ENCODE peak calls at places on chromosomes 13 and 19, in nine cellular contexts. O is WERI-Rb-1, W is fibroblast of mammary gland, U is AG04450, A is Peyer's patch, E is neural crest cell, V is HFF-Myc, S is heart left ventricle, P is thoracic aorta. B is an unnamed sample.
A peak's percentile ranks its signal among the peaks of the same experiment; 100 is the strongest.

GRCh38 chr13:30033681-30034447 is 183.4 kb upstream of the UBL3 start:
- DNase-seq in S (no peak), E (no peak), U (peak; percentile 82), A (no peak), V (peak; percentile 90), O (no peak), W (peak; percentile 96), P (no peak), B (peak; percentile 73)

GRCh38 chr19:27774827-27775226 is 1438.1 kb downstream of the UQCRFS1 start:
- DNase-seq in W (peak; percentile 18), U (no peak), S (no peak), P (no peak), A (no peak), V (no peak), O (peak; percentile 44), E (no peak), B (no peak)

GRCh38 chr19:611506-611869 is 21.8 kb downstream of the HCN2 start:
- DNase-seq in A (no peak), U (peak; percentile 76), O (peak; percentile 38), V (peak; percentile 56), S (no peak), E (no peak), W (peak; percentile 94), P (no peak), B (no peak)

GRCh38 chr19:8575467-8575997 is 1.7 kb downstream of the MYO1F start:
- DNase-seq in O (no peak), S (peak; percentile 42), P (no peak), W (peak; percentile 56), E (no peak), V (no peak), A (no peak), U (no peak), B (no peak)

GRCh38 chr19:8609210-8610040 is 1.1 kb downstream of the ADAMTS10 start:
- DNase-seq in E (peak; percentile 50), A (no peak), S (peak; percentile 76), O (peak; percentile 35), P (peak; percentile 51), W (peak; percentile 35), V (no peak), U (no peak), B (no peak)

GRCh38 chr13:50589651-50590054 is 253.8 kb downstream of the DLEU7 start:
- DNase-seq in W (peak; percentile 95), U (peak; percentile 42), A (no peak), E (no peak), V (peak; percentile 38), S (peak; percentile 36), P (no peak), O (no peak), B (no peak)

GRCh38 chr13:44331912-44332840 is 41.4 kb upstream of the SERP2 start:
- DNase-seq in S (peak; percentile 80), W (peak; percentile 90), O (peak; percentile 71), P (peak; percentile 71), A (no peak), E (no peak), V (peak; percentile 60), U (peak; percentile 75), B (no peak)

GRCh38 chr19:917323-918151 is at the start of gene KISS1R:
- DNase-seq in S (no peak), V (no peak), O (peak; percentile 82), E (peak; percentile 55), U (no peak), W (no peak), P (no peak), A (no peak), B (no peak)

GRCh38 chr13:44206429-44206828 is 167.2 kb upstream of the SERP2 start:
- DNase-seq in W (no peak), A (no peak), E (no peak), U (no peak), P (no peak), S (no peak), V (no peak), O (no peak), B (no peak)

GRCh38 chr13:110001622-110002275 is 215.4 kb upstream of the IRS2 start:
- DNase-seq in W (peak; percentile 70), O (no peak), S (no peak), V (no peak), P (no peak), U (peak; percentile 41), E (no peak), A (no peak), B (no peak)

GRCh38 chr13:28318418-28318995 is 176.4 kb downstream of the FLT1 start:
- DNase-seq in O (no peak), W (no peak), E (no peak), U (no peak), S (no peak), P (no peak), A (no peak), V (no peak), B (no peak)

GRCh38 chr19:19134687-19135158 is 3.6 kb downstream of the TMEM161A start:
- DNase-seq in P (no peak), W (no peak), V (no peak), O (no peak), U (no peak), A (no peak), E (no peak), S (peak; percentile 90), B (no peak)
- TF ChIP-seq CTCF in P (no peak), W (no peak), V (no peak), O (no peak), U (no peak), A (no peak), E (no peak), S (no peak), B (no peak)

GRCh38 chr19:28960986-28961705 is 251.8 kb downstream of the UQCRFS1 start:
- DNase-seq in W (peak; percentile 59), S (no peak), O (no peak), A (no peak), E (no peak), U (no peak), V (no peak), P (no peak), B (no peak)

GRCh38 chr19:28960586-28960985 is 252.4 kb downstream of the UQCRFS1 start:
- DNase-seq in S (no peak), U (no peak), A (no peak), W (no peak), E (no peak), V (no peak), O (no peak), P (no peak), B (no peak)

GRCh38 chr19:28964500-28964899 is 248.5 kb downstream of the UQCRFS1 start:
- DNase-seq in A (no peak), P (no peak), O (no peak), V (no peak), W (no peak), U (no peak), S (no peak), E (no peak), B (no peak)

GRCh38 chr19:28961772-28962500 is 251.0 kb downstream of the UQCRFS1 start:
- DNase-seq in V (no peak), P (no peak), S (no peak), O (no peak), A (no peak), E (no peak), W (peak; percentile 48), U (no peak), B (peak; percentile 5)

DNA sequence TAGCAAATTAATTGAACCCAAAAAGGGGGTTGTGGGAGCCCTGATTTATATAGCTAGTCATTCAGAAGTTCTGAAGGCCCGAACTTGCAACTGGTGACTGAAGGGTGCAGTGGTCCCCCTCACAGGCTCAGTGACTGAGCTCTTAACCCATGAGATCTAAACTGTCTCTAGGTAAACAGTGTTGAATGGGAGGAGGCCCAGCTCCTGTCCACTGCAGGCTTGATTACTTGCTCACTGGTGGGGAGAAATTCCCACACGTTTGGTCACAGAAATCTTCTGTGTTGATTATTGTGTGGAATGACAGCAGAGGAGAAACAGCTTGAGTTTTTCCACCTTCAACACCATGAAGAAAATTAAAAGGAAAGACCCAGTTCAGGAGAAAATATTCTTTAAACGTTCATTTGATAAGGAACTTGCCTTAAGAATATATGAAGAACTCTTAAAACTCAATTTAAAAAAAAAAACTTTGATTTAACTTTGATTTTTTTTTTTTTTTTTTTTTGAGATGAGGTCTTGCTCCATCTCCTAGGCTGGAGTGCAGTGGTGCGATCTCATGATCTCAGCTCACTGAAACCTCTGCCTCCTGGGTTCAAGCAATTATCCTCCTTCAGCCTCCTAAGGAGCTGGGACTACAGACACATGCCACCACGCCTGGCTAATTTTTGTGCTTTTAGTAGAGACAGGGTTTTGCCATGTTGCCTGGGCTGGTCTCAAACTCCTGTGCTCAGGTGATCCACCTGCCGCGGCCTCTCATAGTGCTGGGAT is 249.3 kb downstream of the UQCRFS1 start:
- DNase-seq in P (no peak), S (no peak), E (no peak), V (no peak), U (no peak), W (no peak), A (no peak), O (no peak), B (no peak)
- TF ChIP-seq CTCF in P (no peak), S (no peak), E (no peak), V (no peak), U (no peak), W (no peak), A (no peak), O (no peak), B (no peak)

GRCh38 chr13:40814803-40815202 is 25.4 kb downstream of the SLC25A15 start:
- DNase-seq in U (no peak), O (no peak), W (peak; percentile 5), A (no peak), V (no peak), P (no peak), S (no peak), E (no peak), B (no peak)

GRCh38 chr13:40812724-40813445 is 23.5 kb downstream of the SLC25A15 start:
- DNase-seq in E (no peak), P (no peak), U (peak; percentile 16), W (peak; percentile 65), S (no peak), O (no peak), V (no peak), A (no peak), B (no peak)

GRCh38 chr13:40812102-40812501 is 22.7 kb downstream of the SLC25A15 start:
- DNase-seq in U (no peak), E (no peak), W (no peak), P (no peak), O (no peak), V (no peak), A (no peak), S (no peak), B (no peak)

GRCh38 chr13:40809471-40809870 is 20.1 kb downstream of the SLC25A15 start:
- DNase-seq in W (no peak), V (no peak), S (no peak), O (no peak), P (no peak), A (no peak), U (no peak), E (no peak), B (no peak)

GRCh38 chr13:40813662-40814454 is 24.4 kb downstream of the SLC25A15 start:
- DNase-seq in E (no peak), P (no peak), O (peak; percentile 8), V (no peak), W (peak; percentile 37), A (peak; percentile 53), U (no peak), S (no peak), B (no peak)
- TF ChIP-seq CTCF in E (peak; percentile 54), P (no peak), O (peak; percentile 21), V (peak; percentile 60), W (peak; percentile 57), A (no peak), U (peak; percentile 52), S (peak; percentile 51), B (peak; percentile 31)

DNA sequence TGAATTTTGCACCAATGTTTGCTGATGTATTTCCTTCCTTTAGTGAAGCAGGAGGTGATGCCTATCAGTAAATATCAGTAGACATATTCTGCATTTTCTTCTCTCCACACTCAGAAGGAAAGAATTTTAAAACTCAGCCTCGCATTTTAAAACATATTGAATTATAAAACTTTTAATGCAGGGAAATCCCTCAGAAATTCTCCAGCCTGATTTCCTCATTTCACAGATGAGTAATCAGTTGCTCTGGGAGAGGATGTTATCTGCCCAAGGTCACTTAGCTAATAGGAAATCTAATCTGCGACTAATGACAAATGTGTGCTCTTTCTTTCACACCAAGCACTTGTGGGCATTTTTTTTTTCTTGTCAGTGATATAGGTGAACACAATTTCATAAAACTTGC is 320.6 kb downstream of the ITGBL1 start:
- DNase-seq in O (no peak), P (no peak), V (no peak), S (no peak), W (peak; percentile 20), U (no peak), E (no peak), A (no peak), B (no peak)
- TF ChIP-seq CTCF in O (no peak), P (no peak), V (no peak), S (no peak), W (no peak), U (no peak), E (no peak), A (no peak), B (no peak)